ENCODE peak calls at places on chromosomes 4 and X, in six cellular contexts. X, A, J, M, H and E are unnamed samples.

GRCh38 chrX:142005532-142005931 is 101.8 kb downstream of the MAGEC1 start:
- DNase-seq in X (no peak), A (no peak), J (no peak), M (no peak), H (no peak), E (no peak)

GRCh38 chr4:156781852-156782251 is 189.7 kb downstream of the PDGFC start:
- DNase-seq in X (no peak), A (no peak), J (no peak), M (no peak), H (no peak), E (no peak)

GRCh38 chr4:173413043-173413442 is 14.1 kb upstream of the SCRG1 start:
- DNase-seq in X (no peak), A (no peak), J (peak; percentile 64), M (peak; percentile 17), H (no peak), E (no peak)

GRCh38 chr4:125392683-125393082 is 77.9 kb downstream of the FAT4 start:
- DNase-seq in X (no peak), A (no peak), J (no peak), M (no peak), H (no peak), E (no peak)

GRCh38 chrX:18643853-18644252 is 28.1 kb downstream of the RS1 start:
- DNase-seq in X (no peak), A (no peak), J (no peak), M (no peak), H (no peak), E (no peak)

GRCh38 chr4:118857760-118858159 is 21.8 kb upstream of the SEC24D start:
- DNase-seq in X (no peak), A (no peak), J (no peak), M (no peak), H (no peak), E (no peak)

GRCh38 chr4:5455003-5455585 is 253.3 kb downstream of the EVC2 start:
- DNase-seq in X (no peak), A (no peak), J (no peak), M (no peak), H (peak; percentile 45), E (no peak)

GRCh38 chr4:48653217-48654014 is 126.7 kb downstream of the FRYL start:
- DNase-seq in X (no peak), A (peak; percentile 39), J (peak; percentile 17), M (peak; percentile 23), H (no peak), E (peak; percentile 78)

GRCh38 chr4:131459430-131460101 is 1689.5 kb upstream of the PCDH10 start:
- DNase-seq in X (no peak), A (no peak), J (no peak), M (no peak), H (no peak), E (no peak)

GRCh38 chr4:11635336-11635735 is 206.6 kb upstream of the HS3ST1 start:
- DNase-seq in X (no peak), A (no peak), J (no peak), M (peak; percentile 54), H (no peak), E (no peak)

GRCh38 chr4:139455187-139455586 is 1.3 kb downstream of the RAB33B start:
- DNase-seq in X (no peak), A (no peak), J (no peak), M (no peak), H (no peak), E (no peak)
- H3K4me3 ChIP-seq in X (peak overlapping the region; percentile 94), A (peak overlapping the region; percentile 93), J (peak overlapping the region; percentile 63), M (peak overlapping the region; percentile 88), H (peak overlapping the region; percentile 67), E (peak overlapping the region; percentile 93)

GRCh38 chr4:23889814-23890269 is at the start of gene PPARGC1A:
- DNase-seq in X (peak; percentile 51), A (peak; percentile 87), J (peak; percentile 75), M (peak; percentile 90), H (peak; percentile 68), E (peak; percentile 80)

GRCh38 chr4:23889368-23889767 is 479 bp downstream of the PPARGC1A start:
- DNase-seq in X (no peak), A (no peak), J (no peak), M (no peak), H (no peak), E (no peak)

GRCh38 chr4:23888421-23889319 is 1.2 kb downstream of the PPARGC1A start:
- DNase-seq in X (no peak), A (peak; percentile 83), J (no peak), M (peak; percentile 47), H (no peak), E (no peak)

GRCh38 chr4:23890369-23891063 is 669 bp upstream of the PPARGC1A start:
- DNase-seq in X (no peak), A (peak; percentile 43), J (no peak), M (no peak), H (no peak), E (no peak)

DNA sequence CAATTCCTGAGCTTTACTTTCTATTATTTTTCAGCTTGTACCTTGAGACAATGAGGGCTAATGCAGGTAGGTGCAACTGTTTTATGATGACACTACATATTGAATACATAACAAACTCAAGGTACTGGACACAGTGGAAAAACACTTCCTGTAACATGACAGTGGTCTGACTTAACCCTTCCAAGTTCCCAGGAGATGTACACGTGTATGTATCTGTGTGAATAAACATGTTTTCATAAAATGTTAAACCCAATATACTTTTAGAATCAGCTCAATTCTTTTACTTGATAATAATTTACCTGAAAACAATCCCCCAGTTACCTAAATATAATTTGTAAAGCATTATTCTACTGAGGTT is 1.2 kb upstream of the PPARGC1A start:
- DNase-seq in X (no peak), A (no peak), J (no peak), M (no peak), H (no peak), E (no peak)
- H3K27ac ChIP-seq in X (no peak overlapping the region), A (peak overlapping the region; percentile 95), J (peak overlapping the region; percentile 40), M (peak overlapping the region; percentile 81), H (peak overlapping the region; percentile 77), E (peak overlapping the region; percentile 39)

DNA sequence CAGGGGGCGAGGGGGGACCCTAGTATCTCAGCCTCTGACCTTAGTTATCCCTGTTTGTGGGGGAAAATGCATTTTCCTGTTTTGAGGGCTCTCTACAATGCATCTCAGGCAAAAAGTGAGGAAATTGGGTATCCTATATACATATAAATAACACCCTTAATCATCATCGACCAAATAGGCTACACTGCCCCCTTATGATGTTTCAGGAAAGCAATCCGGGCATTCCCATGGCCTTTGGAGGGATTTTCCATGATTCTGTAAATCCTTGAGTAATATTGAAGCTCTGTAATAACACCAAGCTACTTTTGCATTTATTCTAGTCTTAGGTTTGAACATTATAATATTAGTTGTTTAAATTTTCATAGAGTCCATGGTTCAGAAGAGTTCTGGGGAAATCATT is 91.6 kb upstream of the SCOC start:
- DNase-seq in X (no peak), A (no peak), J (no peak), M (no peak), H (no peak), E (no peak)
- TF ChIP-seq CTCF in X (no peak), A (peak; percentile 19), J (no peak), M (no peak), H (no peak), E (no peak)

GRCh38 chr4:40199999-40200880 is 3.4 kb downstream of the RHOH start:
- DNase-seq in X (peak; percentile 28), A (no peak), J (peak; percentile 43), M (no peak), H (no peak), E (no peak)
- H3K4me3 ChIP-seq in X (no peak overlapping the region), A (no peak overlapping the region), J (no peak overlapping the region), M (no peak overlapping the region), H (peak overlapping the region; percentile 42), E (no peak overlapping the region)

GRCh38 chr4:10093273-10093621 is 23.4 kb downstream of the WDR1 start:
- DNase-seq in X (no peak), A (no peak), J (no peak), M (no peak), H (no peak), E (no peak)
- H3K27ac ChIP-seq in X (peak overlapping the region; percentile 85), A (peak overlapping the region; percentile 97), J (no peak overlapping the region), M (peak overlapping the region; percentile 69), H (peak overlapping the region; percentile 79), E (peak overlapping the region; percentile 93)

DNA sequence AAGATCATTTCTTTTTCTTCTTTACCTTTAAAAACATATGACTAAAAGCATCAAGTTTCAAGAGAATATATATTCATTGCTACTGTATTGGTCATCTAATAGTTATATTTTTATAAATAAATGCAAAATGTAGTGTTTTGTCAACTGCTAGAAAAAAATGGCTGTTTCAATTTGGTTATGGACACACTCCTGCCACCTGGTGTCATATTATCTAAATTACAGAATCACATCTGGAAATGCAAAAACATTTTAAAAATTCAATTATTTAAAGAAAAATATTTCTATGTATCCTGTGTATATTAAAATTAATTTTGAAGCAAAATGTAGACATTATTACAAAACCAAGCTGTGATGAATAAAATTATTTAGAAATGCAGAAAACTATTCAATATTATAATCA is 329.4 kb upstream of the PCDH18 start:
- DNase-seq in X (no peak), A (peak; percentile 25), J (no peak), M (peak; percentile 25), H (no peak), E (no peak)
- TF ChIP-seq CTCF in X (peak; percentile 30), A (peak; percentile 49), J (peak; percentile 9), M (peak; percentile 71), H (peak; percentile 53), E (peak; percentile 41)

DNA sequence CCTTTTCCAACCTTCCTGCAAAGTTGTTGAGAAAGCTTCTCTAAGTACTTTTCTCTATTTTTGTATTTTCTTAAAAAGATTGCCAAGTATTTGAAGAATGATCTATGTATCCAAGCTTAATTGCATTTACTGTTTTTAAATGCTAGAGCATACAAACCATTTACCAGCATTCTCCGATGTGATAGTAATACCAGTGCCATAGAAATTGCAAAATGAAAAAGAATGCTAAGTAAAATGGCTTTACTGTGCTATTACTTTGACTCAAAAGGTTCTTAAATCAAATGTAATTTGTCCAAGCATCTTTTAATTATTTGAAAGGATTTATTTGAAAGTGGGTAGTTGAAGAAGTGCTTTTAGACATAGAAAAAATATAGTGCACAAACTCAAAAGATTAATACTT is 1183.2 kb downstream of the RAPGEF2 start:
- DNase-seq in X (no peak), A (no peak), J (no peak), M (no peak), H (no peak), E (no peak)
- H3K4me3 ChIP-seq in X (no peak overlapping the region), A (no peak overlapping the region), J (no peak overlapping the region), M (no peak overlapping the region), H (no peak overlapping the region), E (no peak overlapping the region)

DNA sequence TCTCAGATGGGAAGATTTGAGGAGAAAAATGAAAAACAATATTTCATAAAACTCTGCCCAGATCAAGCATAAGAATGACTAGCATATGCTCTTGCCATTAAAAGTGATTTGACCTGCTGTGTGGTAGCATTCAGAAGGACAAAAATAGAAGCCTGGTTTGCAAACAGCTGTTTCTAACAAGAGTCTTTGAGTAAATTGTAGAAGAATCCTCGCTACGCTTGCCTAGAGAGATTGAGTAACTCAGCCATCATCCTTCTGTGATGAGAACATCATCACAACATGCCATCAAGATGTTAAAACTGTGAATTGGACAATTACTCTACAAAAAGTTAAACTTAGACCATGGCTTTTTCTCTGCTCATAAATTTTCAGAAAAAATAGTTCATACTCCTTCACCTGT is 168.9 kb upstream of the PUDP start:
- DNase-seq in X (no peak), A (no peak), J (no peak), M (no peak), H (no peak), E (no peak)
- H3K27ac ChIP-seq in X (no peak overlapping the region), A (no peak overlapping the region), J (no peak overlapping the region), M (no peak overlapping the region), H (no peak overlapping the region), E (no peak overlapping the region)

DNA sequence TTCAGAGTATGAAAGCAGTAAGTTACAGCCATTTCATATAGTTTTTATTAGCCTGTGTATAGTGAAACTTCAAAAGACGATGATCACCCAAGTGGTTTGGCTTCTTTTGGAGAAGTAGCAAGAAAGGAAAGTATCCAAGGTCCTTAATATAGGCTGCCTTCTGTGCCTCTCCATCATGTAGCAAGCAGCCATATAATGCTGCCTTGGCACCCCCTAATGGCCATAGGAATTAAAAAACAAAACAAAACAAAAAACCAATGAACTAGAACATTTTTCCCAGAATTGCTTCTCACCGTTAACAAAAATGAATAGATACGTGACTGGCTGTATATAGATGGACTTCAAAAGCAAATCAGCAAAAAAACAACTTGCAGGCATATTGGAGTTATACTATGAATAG is 18.9 kb downstream of the LAMP2 start:
- DNase-seq in X (no peak), A (peak; percentile 6), J (no peak), M (no peak), H (no peak), E (no peak)
- TF ChIP-seq CTCF in X (no peak), A (peak; percentile 22), J (no peak), M (peak; percentile 14), H (no peak), E (no peak)